ENCODE peak calls at places on chromosomes 13 and 19, in four cellular contexts. J, U, Q and K are unnamed samples.

GRCh38 chr19:43700368-43701015 is 15.4 kb upstream of the IRGC start:
- DNase-seq in U (peak), Q (no peak), J (peak), K (peak)

GRCh38 chr19:13729859-13730258 is 34.5 kb upstream of the MRI1 start:
- DNase-seq in U (peak), J (peak), Q (no peak), K (no peak)

GRCh38 chr13:38415233-38415632 is 65.6 kb downstream of the UFM1 start:
- DNase-seq in U (no peak), Q (no peak), J (no peak), K (no peak)

GRCh38 chr19:38733493-38734175 is 10.6 kb downstream of the CAPN12 start:
- DNase-seq in J (no peak), Q (no peak), U (no peak), K (no peak)

GRCh38 chr19:36972594-36972993 is 56.5 kb downstream of the ZNF568 start:
- DNase-seq in U (no peak), J (no peak), Q (peak), K (no peak)

GRCh38 chr13:75934889-75935288 is 298.8 kb downstream of the LMO7 start:
- DNase-seq in U (peak), Q (no peak), J (peak), K (no peak)

GRCh38 chr19:14408641-14409120 is 10.5 kb downstream of the DDX39A start:
- DNase-seq in Q (no peak), J (no peak), U (no peak), K (peak)

GRCh38 chr19:55704494-55705245 is 29.6 kb downstream of the EPN1 start:
- DNase-seq in Q (no peak), J (no peak), U (no peak), K (no peak)

GRCh38 chr13:75296651-75297050 is 185.3 kb downstream of the TBC1D4 start:
- DNase-seq in J (no peak), U (no peak), Q (no peak), K (no peak)

GRCh38 chr13:31755803-31756212 is 16.5 kb downstream of the RXFP2 start:
- DNase-seq in Q (no peak), U (peak), J (no peak), K (no peak)

DNA sequence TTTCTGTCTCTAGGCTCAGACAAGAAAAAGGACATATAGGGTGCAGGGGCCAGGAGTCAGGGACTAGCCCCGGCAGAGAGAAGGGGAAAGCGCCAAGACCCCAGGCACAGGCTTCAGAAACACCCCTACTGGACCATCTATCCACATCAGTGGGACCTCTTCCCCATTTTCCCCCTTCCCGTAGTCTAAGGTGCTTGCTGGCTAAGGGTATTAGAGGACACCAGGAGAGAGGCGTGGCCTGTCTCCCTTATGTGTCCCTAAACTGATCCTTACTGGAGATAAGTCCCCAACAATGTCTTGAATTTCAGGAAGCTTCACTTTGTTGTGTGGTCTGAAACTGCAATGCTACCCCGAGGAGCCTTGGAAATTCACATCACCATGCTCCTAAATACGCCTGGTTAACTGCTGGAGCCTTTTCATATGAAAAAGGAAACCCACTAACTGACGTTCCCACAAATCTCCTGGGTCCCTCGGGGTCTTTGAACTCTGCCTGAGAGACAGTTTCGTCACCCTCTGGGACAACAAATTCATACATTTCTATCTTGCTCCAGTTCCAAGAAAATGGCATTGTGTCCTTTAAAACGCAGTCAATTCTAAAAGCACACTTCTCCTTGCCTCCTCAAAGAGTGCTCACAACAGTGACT is 197.7 kb downstream of the COL4A1 start:
- DNase-seq in Q (no peak), J (no peak), U (no peak), K (no peak)
- TF ChIP-seq CTCF in Q (no peak), J (no peak), U (no peak), K (no peak)

DNA sequence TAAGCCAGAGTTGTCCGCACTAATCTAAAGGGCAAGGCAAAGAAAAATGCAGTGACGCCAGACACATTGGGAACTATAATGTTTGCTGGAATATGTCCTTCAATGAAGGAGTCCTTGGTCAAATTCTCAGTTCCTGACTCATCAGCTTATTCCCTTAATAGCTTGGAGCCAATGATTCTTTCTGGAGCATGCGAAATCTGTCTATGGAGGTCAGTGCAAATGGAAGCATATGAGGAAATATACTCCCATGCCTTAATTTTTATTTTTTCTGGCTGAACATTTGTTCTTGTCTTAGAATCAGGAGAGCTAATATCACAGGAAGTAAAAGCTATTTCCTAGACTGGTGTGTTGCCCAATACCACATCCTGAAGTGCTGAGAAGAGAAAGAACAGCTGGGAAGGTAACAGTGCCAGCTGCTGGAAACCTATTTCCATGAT is 289.8 kb upstream of the SPRY2 start:
- DNase-seq in U (peak), Q (no peak), J (peak), K (no peak)
- TF ChIP-seq CTCF in U (no peak), Q (no peak), J (no peak), K (no peak)

DNA sequence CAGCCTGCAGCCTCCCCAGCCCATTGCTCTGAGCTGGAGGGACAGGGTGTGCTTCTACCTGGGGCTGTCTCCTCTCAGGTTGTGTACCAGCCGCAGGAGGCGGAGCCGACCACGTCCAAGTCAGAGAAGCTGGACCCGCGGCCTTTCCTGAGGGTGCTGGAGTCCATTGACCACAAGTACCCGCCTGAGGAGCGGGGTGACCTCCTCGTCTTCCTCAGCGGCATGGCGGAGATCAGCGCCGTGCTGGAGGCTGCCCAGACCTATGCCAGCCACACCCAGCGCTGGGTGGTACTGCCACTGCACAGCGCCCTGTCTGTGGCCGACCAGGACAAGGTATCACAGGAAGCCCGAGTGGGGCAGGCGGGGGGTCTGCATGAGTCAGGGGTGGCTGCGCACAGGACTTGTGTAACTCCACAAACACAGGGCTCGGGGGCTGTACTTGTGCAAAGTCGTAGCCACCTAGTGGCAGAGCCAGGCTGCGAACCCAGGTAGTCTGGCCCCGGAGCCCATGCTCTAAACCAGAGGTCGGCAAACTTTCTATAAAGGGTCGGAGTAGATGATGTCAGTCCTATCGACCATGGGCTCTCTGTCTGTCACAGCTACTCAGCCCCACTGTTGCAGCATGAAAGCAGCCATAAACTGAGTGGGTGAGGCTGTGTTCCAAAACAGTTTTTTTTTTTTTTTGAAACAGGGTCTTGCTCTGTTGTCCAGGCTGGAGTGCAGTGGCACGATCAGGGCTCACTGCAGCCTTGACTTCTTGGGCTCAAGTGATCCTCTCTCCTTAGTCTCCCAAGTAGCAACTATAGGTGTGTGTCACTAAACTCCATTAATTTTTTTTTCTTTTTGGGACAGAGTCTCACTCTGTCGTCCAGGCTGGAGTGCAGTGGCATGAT is 8.9 kb downstream of the DHX34 start:
- DNase-seq in Q (no peak), J (no peak), U (no peak), K (no peak)
- TF ChIP-seq CTCF in Q (no peak), J (peak), U (no peak), K (no peak)

DNA sequence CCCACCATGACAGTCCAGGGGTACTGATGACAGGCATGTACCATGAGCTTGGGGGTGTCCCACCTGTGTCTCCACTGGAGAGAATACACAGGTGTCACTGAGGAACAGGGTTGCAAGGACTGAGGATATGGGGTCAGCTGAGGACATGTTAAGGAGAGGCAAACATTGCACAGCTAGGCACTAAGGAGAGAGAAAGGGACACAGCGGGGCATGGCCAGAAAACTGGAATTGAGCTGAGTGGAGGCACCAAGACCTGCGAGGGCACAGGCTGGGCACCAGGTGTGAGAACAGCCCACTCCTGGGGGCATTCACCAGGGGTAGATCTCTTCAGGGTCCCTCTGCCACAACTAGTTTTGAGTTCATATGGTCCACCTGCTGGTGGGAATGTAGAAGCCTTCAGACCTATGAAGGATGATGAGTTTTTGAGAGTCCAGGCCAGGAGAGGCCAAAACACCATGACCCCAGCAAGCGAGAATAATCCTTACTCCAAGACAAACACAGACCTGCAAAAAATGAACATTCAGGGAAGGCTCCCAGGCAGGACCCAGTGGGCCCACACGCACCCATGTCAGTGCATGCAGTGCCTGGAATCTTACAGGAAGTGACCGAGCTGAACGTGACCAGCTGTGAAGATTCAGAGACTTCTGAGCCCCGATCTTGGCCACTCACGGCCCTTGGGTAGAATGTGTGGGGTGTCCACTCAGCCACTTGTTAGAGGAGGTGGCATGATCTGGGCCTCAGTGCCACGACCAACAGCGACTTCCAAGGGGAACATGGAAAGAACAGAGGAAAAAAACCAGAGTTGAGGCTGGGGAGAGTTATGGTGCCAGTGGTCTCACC is 1.4 kb upstream of the ZNF584 start:
- DNase-seq in Q (no peak), U (no peak), J (no peak), K (no peak)
- TF ChIP-seq CTCF in Q (no peak), U (peak), J (peak), K (no peak)

DNA sequence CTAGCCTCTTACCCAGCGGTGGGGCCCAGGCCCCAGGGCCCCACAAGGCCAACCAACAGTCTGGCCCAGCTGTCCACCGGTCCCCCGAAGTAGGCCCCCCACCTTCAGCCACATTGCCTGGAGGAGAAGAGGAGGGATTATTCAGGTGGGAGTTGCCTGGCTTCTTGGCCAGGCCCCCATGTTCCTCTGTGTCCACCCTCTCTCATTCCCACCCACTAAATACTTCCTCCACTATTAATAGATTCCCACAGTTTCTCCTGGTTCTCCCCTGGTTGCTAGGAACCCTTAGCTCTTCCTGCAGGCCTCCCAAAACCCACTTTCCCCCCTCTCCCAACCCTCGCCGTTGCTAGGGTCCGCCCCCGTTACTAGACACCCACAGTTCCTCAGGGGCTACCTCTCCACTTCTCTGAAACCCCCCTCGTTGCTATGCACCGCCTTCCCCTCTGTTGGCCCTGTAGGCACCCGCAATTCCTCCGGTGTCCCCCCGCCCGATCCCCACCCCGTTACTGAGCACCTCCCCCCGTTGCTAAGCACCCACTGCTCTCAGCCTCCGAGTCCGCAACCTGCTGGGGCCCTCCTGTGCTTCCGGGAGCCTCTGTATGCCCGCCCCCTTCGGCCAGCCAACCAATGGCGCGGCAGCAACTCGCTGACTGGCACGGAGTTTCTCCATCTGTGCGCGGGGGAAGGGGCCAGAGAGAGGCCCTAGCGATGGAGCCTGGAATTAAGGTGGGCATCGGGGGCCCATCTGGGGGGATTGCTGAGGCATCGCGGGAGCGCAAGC is 2.0 kb downstream of the COQ8B start:
- DNase-seq in Q (peak), U (peak), J (peak), K (peak)
- TF ChIP-seq CTCF in Q (no peak), U (no peak), J (no peak), K (no peak)

DNA sequence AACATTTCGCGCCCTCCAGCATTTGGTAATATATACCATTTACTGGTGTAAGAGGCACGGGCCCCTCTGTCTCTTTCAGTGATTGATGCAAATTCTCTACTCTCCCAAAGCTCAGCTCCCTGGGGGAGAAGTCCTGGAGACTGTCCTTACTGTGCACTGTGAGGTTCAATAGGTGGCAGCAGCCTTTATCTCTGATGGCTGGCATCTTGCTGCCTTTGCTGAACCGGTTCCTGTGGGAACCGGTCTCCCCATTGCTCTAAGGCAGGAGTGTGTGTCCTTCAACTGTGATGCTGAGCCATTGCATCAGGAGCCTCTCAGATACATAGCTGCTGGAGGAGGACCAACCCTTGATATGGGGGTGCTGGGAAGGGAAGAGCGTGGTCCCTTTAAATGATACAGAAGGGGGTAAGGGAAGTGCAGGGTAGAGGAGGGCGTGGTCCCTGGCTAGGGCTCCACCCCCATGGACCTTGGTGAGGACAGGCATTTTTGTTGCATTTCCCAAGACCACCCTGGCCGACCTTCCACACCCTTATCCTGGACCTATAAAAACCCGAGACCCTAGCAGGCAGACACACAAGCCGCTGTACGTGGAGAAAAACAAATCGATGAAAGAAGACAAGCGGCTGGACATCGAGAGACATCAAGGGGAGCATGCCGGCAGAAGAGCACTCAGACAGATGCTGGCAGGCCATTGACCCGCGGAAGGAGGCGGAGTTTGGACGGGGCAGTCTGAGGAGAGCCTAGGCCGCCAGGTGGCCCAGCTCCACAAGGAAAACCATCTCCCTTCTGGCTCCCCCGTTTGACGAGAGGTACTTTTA is 41.1 kb upstream of the GTF3A start:
- DNase-seq in Q (no peak), U (no peak), J (no peak), K (no peak)
- TF ChIP-seq CTCF in Q (no peak), U (no peak), J (no peak), K (no peak)

GRCh38 chr13:22757530-22758120 is 423.2 kb upstream of the SGCG start:
- DNase-seq in Q (no peak), J (peak), U (no peak), K (no peak)
- TF ChIP-seq CTCF in Q (peak), J (peak), U (peak), K (no peak)

DNA sequence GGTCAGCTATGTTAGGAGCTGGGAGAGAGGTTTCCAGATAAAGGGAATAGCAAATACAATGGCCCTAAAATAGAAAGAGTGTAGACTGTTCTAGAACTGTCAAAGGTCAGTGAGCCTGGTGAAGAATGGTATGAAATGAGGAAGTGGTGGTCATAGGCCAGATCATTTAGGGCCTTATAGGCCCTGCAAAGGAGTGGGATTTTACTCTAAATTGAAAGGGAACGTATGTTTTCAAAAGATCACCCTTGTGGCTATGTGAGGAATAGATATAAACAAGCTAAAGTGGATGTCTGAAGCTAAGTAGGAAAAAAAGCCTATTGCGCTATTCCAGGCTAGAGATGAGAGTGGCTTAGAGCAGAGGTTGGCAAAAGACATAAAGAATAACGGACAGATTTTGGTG is 70.7 kb upstream of the TDRD3 start:
- DNase-seq in Q (no peak), U (no peak), J (no peak), K (no peak)
- TF ChIP-seq CTCF in Q (no peak), U (no peak), J (no peak), K (no peak)